ENCODE peak calls at places on chromosomes 1 and 21, in four cellular contexts. I is upper lobe of right lung, P is brain microvascular endothelial cell, O is lower lobe of right lung. C is an unnamed sample.

GRCh38 chr1:110035236-110035752 is 870 bp downstream of the STRIP1 start:
- DNase-seq in P (peak; percentile 37), I (no peak), O (no peak), C (no peak)

GRCh38 chr21:34947122-34947534 is 102.0 kb downstream of the RUNX1 start:
- DNase-seq in O (no peak), P (no peak), I (no peak), C (no peak)

GRCh38 chr21:39715804-39716397 is 29.1 kb upstream of the IGSF5 start:
- DNase-seq in I (no peak), O (no peak), P (peak; percentile 45), C (peak; percentile 47)

GRCh38 chr1:205922806-205923205 is 20.4 kb downstream of the SLC26A9 start:
- DNase-seq in I (no peak), P (no peak), O (no peak), C (no peak)

GRCh38 chr1:23567996-23568607 is 8.8 kb upstream of the ID3 start:
- DNase-seq in I (no peak), O (peak; percentile 50), P (no peak), C (no peak)

GRCh38 chr1:24391882-24392603 is 21.5 kb downstream of the STPG1 start:
- DNase-seq in P (peak; percentile 36), O (peak; percentile 65), I (peak; percentile 76), C (no peak)

GRCh38 chr1:109425902-109426277 is 358 bp downstream of the PSMA5 start:
- DNase-seq in I (no peak), P (peak; percentile 38), O (peak; percentile 79), C (peak; percentile 62)

GRCh38 chr1:235953801-235954200 is 87.1 kb upstream of the LYST start:
- DNase-seq in P (peak; percentile 88), O (no peak), I (no peak), C (peak; percentile 20)

GRCh38 chr21:39319251-39319756 is 5.9 kb upstream of the BRWD1 start:
- DNase-seq in I (no peak), P (no peak), O (no peak), C (no peak)

GRCh38 chr1:51758310-51758709 is 120.2 kb downstream of the NRDC start:
- DNase-seq in P (no peak), O (no peak), I (no peak), C (no peak)

GRCh38 chr1:211735208-211736170 is 60.1 kb upstream of the NEK2 start:
- DNase-seq in I (no peak), O (no peak), P (peak; percentile 89), C (peak; percentile 88)

GRCh38 chr1:207619833-207620572 is 24.9 kb upstream of the CR1L start:
- DNase-seq in O (no peak), P (peak; percentile 43), I (no peak), C (peak; percentile 41)

GRCh38 chr1:213783898-213784297 is 203.9 kb upstream of the PROX1 start:
- DNase-seq in I (no peak), O (no peak), P (no peak), C (no peak)

GRCh38 chr21:15250384-15250783 is 185.6 kb upstream of the NRIP1 start:
- DNase-seq in P (no peak), I (no peak), O (no peak), C (peak; percentile 42)

GRCh38 chr1:147338571-147338970 is 96.1 kb downstream of the CHD1L start:
- DNase-seq in I (no peak), O (no peak), P (no peak), C (no peak)

GRCh38 chr1:180218806-180219765 is 11.0 kb upstream of the LHX4 start:
- DNase-seq in P (no peak), I (peak; percentile 47), O (no peak), C (no peak)

GRCh38 chr21:44965251-44966022 is 25.6 kb downstream of the SLX9 start:
- DNase-seq in P (peak; percentile 90), O (peak; percentile 35), I (no peak), C (no peak)

GRCh38 chr1:201275266-201275666 is 8.0 kb upstream of the PKP1 start:
- DNase-seq in P (peak; percentile 49), O (no peak), I (no peak), C (peak; percentile 99)

GRCh38 chr1:91162613-91163012 is 140.8 kb upstream of the ZNF644 start:
- DNase-seq in I (no peak), P (no peak), O (no peak), C (no peak)

GRCh38 chr1:201377611-201378092 is at the start of gene TNNT2:
- DNase-seq in I (no peak), O (no peak), P (no peak), C (no peak)

GRCh38 chr1:217484881-217485280 is 146.0 kb downstream of the GPATCH2 start:
- DNase-seq in I (no peak), O (no peak), P (no peak), C (no peak)

GRCh38 chr1:233972563-233972950 is 68.1 kb downstream of the SLC35F3 start:
- DNase-seq in O (no peak), I (no peak), P (no peak), C (no peak)

GRCh38 chr1:16907870-16908758 is 12.3 kb downstream of the RNU1-2 start:
- DNase-seq in O (no peak), I (no peak), P (no peak), C (no peak)

GRCh38 chr1:222454782-222455181 is 93.1 kb downstream of the HHIPL2 start:
- DNase-seq in O (no peak), P (no peak), I (no peak), C (peak; percentile 35)

GRCh38 chr1:247113094-247113497 is 8.9 kb upstream of the ZNF669 start:
- DNase-seq in P (no peak), I (no peak), O (no peak), C (no peak)

GRCh38 chr1:28507247-28507645 is 1.4 kb downstream of the RCC1 start:
- DNase-seq in P (no peak), I (no peak), O (no peak), C (no peak)

GRCh38 chr1:233394860-233395717 is 67.6 kb downstream of the MAP3K21 start:
- DNase-seq in I (no peak), O (no peak), P (peak; percentile 70), C (peak; percentile 68)

DNA sequence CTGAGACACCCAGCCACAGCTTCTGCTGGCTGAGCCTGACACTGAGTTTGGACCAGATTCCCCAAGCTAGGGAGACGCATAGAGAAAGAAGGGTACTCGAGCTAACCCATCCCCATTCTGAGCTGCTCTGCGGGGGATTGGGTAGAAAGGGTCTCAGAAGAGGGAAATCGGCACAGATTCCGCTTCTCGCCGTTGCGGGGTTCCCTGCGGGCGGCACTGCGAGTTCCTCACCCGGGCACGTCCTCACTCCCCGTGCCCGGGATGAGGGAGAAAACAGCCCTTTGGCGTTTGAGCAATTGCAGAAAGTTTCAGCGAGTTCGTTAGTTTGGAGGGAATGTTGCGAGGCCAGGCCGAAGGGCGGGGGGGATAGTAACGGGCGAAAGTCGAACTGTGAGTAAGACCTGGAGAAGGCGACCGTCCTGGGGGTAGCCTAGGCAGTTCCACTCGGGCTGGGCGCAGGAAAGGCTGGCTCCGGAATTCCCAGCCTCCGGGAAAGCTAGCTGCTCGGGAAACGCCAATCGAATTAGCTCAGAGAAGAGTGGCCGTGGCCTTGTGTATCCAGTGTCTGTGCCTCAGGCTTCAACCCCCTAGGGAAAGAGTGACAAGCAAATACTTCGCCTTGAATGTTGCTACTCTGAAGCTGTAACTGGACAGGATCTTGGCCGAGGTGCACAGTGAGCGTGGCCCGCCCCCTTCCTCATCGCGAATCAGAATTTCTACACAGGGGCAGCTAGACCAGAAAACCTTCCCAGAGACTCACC is 717 bp downstream of the PTGFR start:
- DNase-seq in P (peak; percentile 39), I (peak; percentile 63), O (no peak), C (peak; percentile 26)
- H3K27ac ChIP-seq in P (no peak overlapping the region), I (no peak overlapping the region), O (peak overlapping the region; percentile 39), C (peak overlapping the region; percentile 70)

GRCh38 chr1:6871300-6871972 is 86.2 kb downstream of the CAMTA1 start:
- DNase-seq in P (no peak), O (no peak), I (no peak), C (no peak)

GRCh38 chr1:6869002-6869380 is 83.7 kb downstream of the CAMTA1 start:
- DNase-seq in P (no peak), I (no peak), O (no peak), C (no peak)

GRCh38 chr1:6870086-6870485 is 84.8 kb downstream of the CAMTA1 start:
- DNase-seq in O (no peak), I (no peak), P (no peak), C (no peak)

GRCh38 chr1:6868371-6869001 is 83.2 kb downstream of the CAMTA1 start:
- DNase-seq in O (no peak), I (no peak), P (no peak), C (no peak)

DNA sequence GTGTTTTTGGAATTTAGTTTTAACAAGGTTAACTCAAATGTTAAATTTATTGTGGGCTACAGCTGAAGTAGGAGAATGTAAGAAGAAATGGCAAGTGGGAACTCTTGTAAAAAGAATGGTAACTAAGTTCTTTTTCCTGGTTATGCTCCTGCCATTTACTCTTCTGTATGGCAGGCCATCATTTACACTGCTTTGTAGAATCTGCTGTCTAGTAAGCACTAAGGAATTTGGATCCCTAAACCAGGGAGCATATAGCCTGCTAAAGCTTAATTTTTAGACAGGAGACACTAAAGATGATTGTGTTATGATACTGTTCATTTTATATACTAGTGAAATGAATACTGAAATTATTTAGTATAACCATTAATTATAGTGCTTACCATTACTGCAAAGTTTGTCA is 85.3 kb downstream of the CAMTA1 start:
- DNase-seq in O (no peak), I (no peak), P (peak; percentile 10), C (no peak)
- H3K27ac ChIP-seq in O (no peak overlapping the region), I (no peak overlapping the region), P (peak overlapping the region; percentile 16), C (no peak overlapping the region)

GRCh38 chr1:172934417-172934762 is 116.4 kb downstream of the TNFSF18 start:
- DNase-seq in O (no peak), P (no peak), I (no peak), C (no peak)
- H3K27ac ChIP-seq in O (peak overlapping the region; percentile 20), P (peak overlapping the region; percentile 95), I (no peak overlapping the region), C (no peak overlapping the region)

GRCh38 chr1:119324198-119324597 is 44.4 kb upstream of the HAO2 start:
- DNase-seq in P (no peak), O (no peak), I (no peak), C (no peak)
- H3K27ac ChIP-seq in P (no peak overlapping the region), O (no peak overlapping the region), I (no peak overlapping the region), C (no peak overlapping the region)

DNA sequence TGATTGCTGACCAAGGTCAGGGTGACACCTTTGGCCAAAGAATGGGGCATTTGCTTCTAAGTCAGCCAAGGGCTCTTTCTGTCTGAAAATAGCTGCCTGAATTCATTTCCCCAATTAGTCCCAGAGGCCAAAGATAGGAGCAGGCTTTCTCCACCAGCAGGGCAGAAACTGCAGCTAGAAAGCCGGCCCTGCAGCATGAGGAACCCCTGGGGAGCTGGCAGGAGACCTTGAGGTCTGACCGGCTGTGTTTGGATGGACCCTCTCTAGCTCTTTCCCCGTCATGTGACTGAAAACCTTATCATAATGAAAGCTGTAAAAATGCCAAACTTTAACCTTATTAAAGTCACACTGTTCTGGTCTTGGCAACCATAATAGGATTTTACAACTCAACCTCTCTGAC is 93.4 kb downstream of the CD58 start:
- DNase-seq in I (no peak), P (no peak), O (no peak), C (no peak)
- H3K27ac ChIP-seq in I (no peak overlapping the region), P (no peak overlapping the region), O (no peak overlapping the region), C (no peak overlapping the region)

C was measured in RWPE1.